ENCODE peak calls at places on chromosome 11, in five cellular contexts. One of them, this sample, is unnamed. For H3K36me3 and H3K9me3, the result is how much of the 10 kb centered on the place peaks cover.

GRCh38 chr11:78567209-78567608 is 7.5 kb downstream of the NARS2 start:
- DNase-seq in CD8-positive, alpha-beta memory T cell: no peak
- DNase-seq in mesenchymal stem cell: no peak
- DNase-seq in left lung: no peak
- DNase-seq in lower lobe of right lung: no peak
- DNase-seq in this sample: no peak

GRCh38 chr11:124481365-124482323 is 36.1 kb upstream of the OR8B8 start:
- DNase-seq in CD8-positive, alpha-beta memory T cell: no peak
- DNase-seq in mesenchymal stem cell: peak
- DNase-seq in left lung: no peak
- DNase-seq in lower lobe of right lung: no peak
- DNase-seq in this sample: no peak

GRCh38 chr11:2789791-2790580 is 90.2 kb upstream of the KCNQ1OT1 start:
- DNase-seq in CD8-positive, alpha-beta memory T cell: no peak
- DNase-seq in mesenchymal stem cell: no peak
- DNase-seq in left lung: peak
- DNase-seq in lower lobe of right lung: peak
- DNase-seq in this sample: peak

GRCh38 chr11:71999360-71999759 is 651 bp downstream of the IL18BP start:
- DNase-seq in CD8-positive, alpha-beta memory T cell: no peak
- DNase-seq in mesenchymal stem cell: peak
- DNase-seq in left lung: no peak
- DNase-seq in lower lobe of right lung: no peak
- DNase-seq in this sample: no peak

GRCh38 chr11:121132211-121132976 is 31.4 kb downstream of the TECTA start:
- DNase-seq in CD8-positive, alpha-beta memory T cell: no peak
- DNase-seq in mesenchymal stem cell: no peak
- DNase-seq in left lung: no peak
- DNase-seq in lower lobe of right lung: no peak
- DNase-seq in this sample: no peak

GRCh38 chr11:130371004-130371590 is 56.4 kb upstream of the ZBTB44 start:
- DNase-seq in CD8-positive, alpha-beta memory T cell: no peak
- DNase-seq in mesenchymal stem cell: no peak
- DNase-seq in left lung: no peak
- DNase-seq in lower lobe of right lung: no peak
- DNase-seq in this sample: no peak

GRCh38 chr11:16155448-16155847 is 200.9 kb downstream of the SOX6 start:
- DNase-seq in CD8-positive, alpha-beta memory T cell: no peak
- DNase-seq in mesenchymal stem cell: no peak
- DNase-seq in left lung: no peak
- DNase-seq in lower lobe of right lung: no peak
- DNase-seq in this sample: no peak

GRCh38 chr11:110311783-110312578 is 15.6 kb upstream of the RDX start:
- DNase-seq in CD8-positive, alpha-beta memory T cell: no peak
- DNase-seq in mesenchymal stem cell: peak
- DNase-seq in left lung: no peak
- DNase-seq in lower lobe of right lung: no peak
- DNase-seq in this sample: no peak

DNA sequence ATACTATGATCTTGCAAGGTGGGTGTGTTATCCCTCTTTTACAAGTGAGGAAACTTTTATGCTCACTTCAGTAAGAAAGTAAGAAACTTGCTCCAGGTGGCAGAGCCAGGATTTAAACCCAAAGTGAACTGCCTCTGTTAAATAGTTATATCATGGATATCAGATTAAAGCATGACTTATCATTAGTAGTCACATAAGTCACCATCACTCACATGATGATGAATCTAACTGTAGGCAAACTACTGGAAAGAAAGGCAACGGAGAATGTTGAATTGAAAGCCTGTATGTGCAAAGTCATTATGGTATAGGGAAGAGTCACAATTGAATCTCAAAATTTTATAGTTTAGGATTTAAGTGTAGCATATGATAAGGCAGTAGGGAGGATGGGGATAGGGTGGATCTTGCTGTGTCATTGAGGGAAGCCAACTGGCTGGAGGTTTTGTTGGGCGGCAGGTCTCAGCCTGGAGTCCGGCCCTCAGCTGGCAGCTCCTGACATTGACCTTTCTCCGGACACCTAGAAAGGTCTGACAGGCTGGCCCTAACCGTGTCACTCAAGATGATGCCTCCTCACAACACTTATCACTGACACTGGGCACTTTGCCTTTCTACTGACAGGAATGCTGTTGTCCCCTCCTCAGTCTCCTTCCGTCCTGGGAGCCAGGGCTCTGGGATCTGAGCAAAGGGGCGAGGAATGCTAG is 98.3 kb downstream of the EMSY start:
- DNase-seq in CD8-positive, alpha-beta memory T cell: no peak
- DNase-seq in mesenchymal stem cell: no peak
- DNase-seq in left lung: no peak
- DNase-seq in lower lobe of right lung: no peak
- DNase-seq in this sample: no peak
- H3K36me3 ChIP-seq in CD8-positive, alpha-beta memory T cell: under half
- H3K36me3 ChIP-seq in mesenchymal stem cell: half or more
- H3K36me3 ChIP-seq in left lung: under half
- H3K36me3 ChIP-seq in lower lobe of right lung: half or more
- H3K36me3 ChIP-seq in this sample: half or more

DNA sequence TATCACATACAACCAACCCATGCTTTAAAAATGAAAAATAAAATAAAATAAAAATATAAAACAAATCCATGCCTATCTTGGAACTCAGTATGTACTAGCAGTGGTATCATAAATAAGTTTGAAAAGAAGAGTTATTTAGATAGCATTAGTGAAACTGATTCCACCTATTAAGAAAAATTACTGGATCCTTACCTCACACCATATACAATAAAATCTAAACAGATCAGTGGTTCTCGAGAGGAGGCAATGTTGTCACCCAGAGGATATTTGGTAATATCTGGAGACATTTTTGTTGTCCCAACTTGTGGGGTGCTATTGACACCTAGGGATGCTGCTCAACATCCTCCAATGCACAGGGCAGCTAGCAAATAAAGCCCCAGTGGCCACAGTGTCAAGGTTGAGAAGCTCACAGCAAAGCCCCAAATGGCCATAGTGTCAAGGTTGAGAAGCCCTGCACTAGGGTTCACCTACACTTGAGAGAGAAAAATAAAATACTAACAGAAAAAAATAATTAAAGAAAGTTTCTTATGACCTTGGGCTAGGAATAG is 9.9 kb upstream of the NDUFV1 start:
- DNase-seq in CD8-positive, alpha-beta memory T cell: no peak
- DNase-seq in mesenchymal stem cell: no peak
- DNase-seq in left lung: no peak
- DNase-seq in lower lobe of right lung: no peak
- DNase-seq in this sample: no peak
- H3K9me3 ChIP-seq in CD8-positive, alpha-beta memory T cell: under half
- H3K9me3 ChIP-seq in mesenchymal stem cell: under half
- H3K9me3 ChIP-seq in left lung: under half
- H3K9me3 ChIP-seq in lower lobe of right lung: under half
- H3K9me3 ChIP-seq in this sample: under half

DNA sequence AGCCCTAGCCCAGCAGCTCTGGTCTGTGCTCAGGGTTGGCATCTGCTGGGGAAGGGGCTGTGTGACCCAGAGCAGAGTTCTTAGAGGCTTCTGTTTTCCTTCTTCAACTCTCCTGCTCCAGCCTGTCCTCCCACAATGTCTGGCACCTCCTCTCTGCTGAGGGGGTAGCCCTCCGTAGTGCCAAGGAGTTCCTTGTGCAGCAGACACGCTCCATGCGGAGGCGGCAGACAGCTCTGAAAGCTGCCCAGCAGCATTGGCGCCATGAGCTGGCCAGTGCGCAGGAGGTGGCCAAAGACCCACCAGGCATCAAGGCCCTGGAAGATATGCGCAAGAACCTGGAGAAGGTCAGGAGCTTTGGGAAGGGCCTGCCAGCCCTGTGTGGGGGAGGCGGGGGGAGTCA is 69.3 kb downstream of the CEP164 start:
- DNase-seq in CD8-positive, alpha-beta memory T cell: no peak
- DNase-seq in mesenchymal stem cell: no peak
- DNase-seq in left lung: no peak
- DNase-seq in lower lobe of right lung: no peak
- DNase-seq in this sample: no peak
- H3K36me3 ChIP-seq in CD8-positive, alpha-beta memory T cell: under half
- H3K36me3 ChIP-seq in mesenchymal stem cell: half or more
- H3K36me3 ChIP-seq in left lung: under half
- H3K36me3 ChIP-seq in lower lobe of right lung: half or more
- H3K36me3 ChIP-seq in this sample: half or more

GRCh38 chr11:75196426-75196825 is 44.1 kb upstream of the TPBGL start:
- DNase-seq in CD8-positive, alpha-beta memory T cell: no peak
- DNase-seq in mesenchymal stem cell: peak
- DNase-seq in left lung: no peak
- DNase-seq in lower lobe of right lung: no peak
- DNase-seq in this sample: peak
- H3K9me3 ChIP-seq in CD8-positive, alpha-beta memory T cell: under half
- H3K9me3 ChIP-seq in mesenchymal stem cell: under half
- H3K9me3 ChIP-seq in left lung: under half
- H3K9me3 ChIP-seq in lower lobe of right lung: under half
- H3K9me3 ChIP-seq in this sample: under half

DNA sequence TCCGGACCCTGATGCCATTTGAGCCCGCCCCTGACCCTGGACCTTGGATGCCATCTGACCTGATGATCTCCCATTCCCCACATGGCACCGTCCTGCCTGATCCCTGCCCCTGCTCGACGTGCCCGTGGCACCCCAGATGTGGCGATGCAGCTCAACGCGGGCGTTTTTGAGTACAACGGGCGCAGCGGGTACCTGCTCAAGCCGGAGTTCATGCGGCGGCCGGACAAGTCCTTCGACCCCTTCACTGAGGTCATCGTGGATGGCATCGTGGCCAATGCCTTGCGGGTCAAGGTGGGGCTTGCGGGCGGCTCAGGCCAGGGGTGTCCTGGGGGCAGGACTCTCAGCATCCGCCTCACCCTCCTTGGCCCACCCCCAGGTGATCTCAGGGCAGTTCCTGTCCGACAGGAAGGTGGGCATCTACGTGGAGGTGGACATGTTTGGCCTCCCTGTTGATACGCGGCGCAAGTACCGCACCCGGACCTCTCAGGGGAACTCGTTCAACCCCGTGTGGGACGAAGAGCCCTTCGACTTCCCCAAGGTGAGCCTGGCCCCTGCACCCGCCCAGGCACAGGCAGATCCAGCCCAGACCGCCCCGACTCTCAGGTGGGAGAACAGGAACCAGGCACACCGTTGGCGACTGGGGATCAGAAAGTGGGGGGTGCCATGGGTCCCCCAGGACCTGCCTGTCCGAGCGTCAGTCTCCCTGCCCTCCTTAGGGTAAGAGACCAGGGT is 11.1 kb downstream of the PLCB3 start:
- DNase-seq in CD8-positive, alpha-beta memory T cell: no peak
- DNase-seq in mesenchymal stem cell: no peak
- DNase-seq in left lung: no peak
- DNase-seq in lower lobe of right lung: no peak
- DNase-seq in this sample: peak
- H3K36me3 ChIP-seq in CD8-positive, alpha-beta memory T cell: under half
- H3K36me3 ChIP-seq in mesenchymal stem cell: half or more
- H3K36me3 ChIP-seq in left lung: under half
- H3K36me3 ChIP-seq in lower lobe of right lung: half or more
- H3K36me3 ChIP-seq in this sample: half or more